ENCODE peak calls at places on chromosomes 2 and 18, in ten cellular contexts. Y is fibroblast of lung; L is left ventricle myocardium inferior; Z is lower lobe of right lung; I is A549; G is heart right ventricle; V is uterus; U is effector memory CD4-positive, alpha-beta T cell; C is endodermal cell; F is psoas muscle. N is an unnamed sample.
A peak's percentile ranks its signal among the peaks of the same experiment; 100 is the strongest.

GRCh38 chr2:239937866-239938640 is 87.1 kb downstream of the NDUFA10 start:
- DNase-seq in U (no peak), V (peak; percentile 7), F (peak; percentile 31), Y (no peak), L (peak; percentile 3), G (no peak), C (peak; percentile 20), I (no peak), Z (peak; percentile 25), N (no peak)

GRCh38 chr2:98809878-98810587 is 79.1 kb upstream of the MGAT4A start:
- DNase-seq in I (no peak), G (no peak), F (no peak), Z (no peak), Y (no peak), L (no peak), C (no peak), U (no peak), V (no peak), N (no peak)

GRCh38 chr18:51656249-51656648 is 458.8 kb upstream of the MEX3C start:
- DNase-seq in Y (no peak), C (no peak), U (no peak), G (no peak), L (no peak), F (no peak), I (no peak), V (no peak), Z (no peak), N (no peak)

GRCh38 chr18:59038295-59039039 is 101.2 kb upstream of the SEC11C start:
- DNase-seq in I (no peak), U (no peak), C (no peak), V (no peak), F (no peak), Y (no peak), G (no peak), L (no peak), Z (no peak), N (no peak)

GRCh38 chr18:34322365-34323289 is 97.9 kb upstream of the NOL4 start:
- DNase-seq in C (peak; percentile 85), U (no peak), V (no peak), F (peak; percentile 44), L (peak; percentile 24), Y (peak; percentile 85), Z (peak; percentile 52), I (no peak), G (no peak), N (peak; percentile 39)

GRCh38 chr2:232537079-232537478 is 2.4 kb upstream of the CHRNG start:
- DNase-seq in V (no peak), L (peak; percentile 10), U (no peak), F (peak; percentile 56), Y (no peak), I (no peak), C (peak; percentile 88), G (no peak), Z (peak; percentile 54), N (no peak)

GRCh38 chr2:75632091-75632704 is 14.4 kb upstream of the MRPL19 start:
- DNase-seq in C (no peak), L (no peak), Z (no peak), V (peak; percentile 33), G (no peak), F (no peak), U (no peak), I (no peak), Y (no peak), N (no peak)

GRCh38 chr2:64015386-64015785 is 3.8 kb downstream of the VPS54 start:
- DNase-seq in Z (no peak), V (no peak), I (no peak), U (no peak), C (no peak), G (no peak), F (no peak), L (no peak), Y (no peak), N (no peak)

GRCh38 chr2:134282638-134283400 is 28.9 kb downstream of the MGAT5 start:
- DNase-seq in U (no peak), I (no peak), L (no peak), G (no peak), F (no peak), V (no peak), C (no peak), Y (no peak), Z (no peak), N (no peak)

GRCh38 chr2:134280231-134280630 is 26.4 kb downstream of the MGAT5 start:
- DNase-seq in L (no peak), F (no peak), U (no peak), Y (no peak), G (no peak), V (no peak), I (no peak), Z (no peak), C (no peak), N (no peak)

GRCh38 chr2:134283701-134284100 is 29.8 kb downstream of the MGAT5 start:
- DNase-seq in U (no peak), Z (no peak), C (no peak), L (no peak), I (no peak), F (no peak), Y (no peak), G (no peak), V (no peak), N (no peak)

GRCh38 chr2:134280726-134281125 is 26.9 kb downstream of the MGAT5 start:
- DNase-seq in C (no peak), Z (no peak), U (no peak), L (no peak), V (no peak), I (no peak), F (no peak), G (no peak), Y (no peak), N (no peak)

GRCh38 chr2:134281815-134282419 is 28.0 kb downstream of the MGAT5 start:
- DNase-seq in Z (no peak), L (no peak), Y (no peak), U (no peak), V (no peak), C (no peak), G (peak; percentile 40), I (no peak), F (no peak), N (no peak)
- H3K27ac ChIP-seq in Z (no peak overlapping the region), L (peak overlapping the region; percentile 69), Y (no peak overlapping the region), U (peak overlapping the region; percentile 51), V (no peak overlapping the region), C (no peak overlapping the region), G (peak overlapping the region; percentile 38), I (no peak overlapping the region), F (no peak overlapping the region), N (no peak overlapping the region)

GRCh38 chr18:76530391-76530790 is 35.3 kb upstream of the ZNF516 start:
- DNase-seq in Z (no peak), G (no peak), C (no peak), Y (no peak), I (no peak), U (no peak), L (no peak), V (no peak), F (no peak), N (no peak)

GRCh38 chr18:76524900-76525698 is 30.1 kb upstream of the ZNF516 start:
- DNase-seq in V (peak; percentile 76), G (peak; percentile 23), F (no peak), Z (no peak), I (peak; percentile 46), L (no peak), U (no peak), C (no peak), Y (peak; percentile 85), N (no peak)

GRCh38 chr18:76529433-76529811 is 34.4 kb upstream of the ZNF516 start:
- DNase-seq in L (no peak), I (no peak), U (no peak), C (no peak), Z (no peak), G (no peak), V (no peak), F (no peak), Y (no peak), N (no peak)

GRCh38 chr18:76530846-76531245 is 35.8 kb upstream of the ZNF516 start:
- DNase-seq in F (no peak), C (no peak), G (no peak), L (no peak), Y (no peak), V (no peak), Z (no peak), U (no peak), I (no peak), N (no peak)

DNA sequence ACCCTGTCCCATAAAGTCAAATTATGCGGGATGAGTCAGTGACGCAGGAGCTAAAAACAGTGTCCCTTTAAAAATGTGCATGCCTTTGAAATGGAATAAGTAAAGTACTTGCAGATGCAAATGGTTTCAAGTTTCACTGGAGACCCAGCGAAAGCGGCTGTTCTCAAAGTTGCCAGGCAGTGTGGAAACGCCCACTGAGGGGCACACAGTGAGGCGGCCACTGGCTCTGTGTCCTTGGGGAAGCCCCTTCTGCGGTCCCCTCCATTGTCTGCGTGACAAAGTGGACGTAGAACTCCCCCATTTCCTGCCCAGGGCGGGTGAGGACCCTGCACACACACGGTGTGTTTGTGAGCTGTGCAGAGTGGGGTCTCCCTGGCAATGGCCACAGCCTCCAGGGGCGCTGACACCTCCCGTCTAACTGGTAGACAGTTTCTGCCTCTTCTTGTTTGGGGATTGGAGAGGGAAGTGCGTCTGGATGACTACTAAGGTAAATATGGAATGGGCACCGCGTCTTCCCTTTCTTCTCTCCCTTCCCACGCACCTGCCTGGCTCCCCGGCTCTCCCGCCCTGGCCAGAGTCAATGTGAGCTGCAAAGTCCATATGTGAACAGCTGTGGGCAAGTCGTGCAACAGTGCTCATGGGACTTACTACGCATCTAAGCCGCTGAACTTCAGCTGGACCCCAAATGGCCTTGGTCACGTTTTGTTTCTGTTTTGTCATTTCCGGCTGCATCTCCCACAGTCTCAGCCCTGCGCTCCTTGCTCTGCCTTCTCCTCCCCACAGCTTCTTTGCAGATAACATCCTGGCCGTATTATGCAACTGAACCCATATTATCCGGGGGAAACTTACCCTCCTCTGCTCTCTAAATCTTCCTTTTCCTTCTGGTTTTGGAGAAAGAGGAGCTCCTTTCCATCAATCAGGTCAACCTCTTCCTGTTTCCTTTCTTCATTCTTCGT is 33.7 kb upstream of the ZNF516 start:
- DNase-seq in V (peak; percentile 75), U (no peak), L (no peak), G (peak; percentile 40), F (no peak), Z (no peak), I (no peak), C (peak; percentile 64), Y (peak; percentile 86), N (no peak)
- H3K27ac ChIP-seq in V (peak overlapping the region; percentile 93), U (no peak overlapping the region), L (peak overlapping the region; percentile 54), G (no peak overlapping the region), F (peak overlapping the region; percentile 55), Z (peak overlapping the region; percentile 69), I (no peak overlapping the region), C (peak overlapping the region; percentile 16), Y (peak overlapping the region; percentile 72), N (no peak overlapping the region)

GRCh38 chr18:23356416-23356815 is 96.7 kb upstream of the RIOK3 start:
- DNase-seq in F (no peak), Y (no peak), C (no peak), I (no peak), L (no peak), U (no peak), Z (no peak), G (no peak), V (no peak), N (no peak)

GRCh38 chr18:23352042-23352441 is 101.0 kb upstream of the RIOK3 start:
- DNase-seq in I (no peak), C (no peak), F (no peak), Z (no peak), Y (no peak), V (no peak), G (no peak), U (no peak), L (no peak), N (no peak)

GRCh38 chr18:23355206-23355605 is 97.9 kb upstream of the RIOK3 start:
- DNase-seq in Y (no peak), Z (no peak), V (no peak), I (no peak), F (no peak), C (no peak), G (no peak), L (no peak), U (no peak), N (no peak)

GRCh38 chr18:23354625-23355024 is 98.5 kb upstream of the RIOK3 start:
- DNase-seq in I (peak; percentile 3), Y (peak; percentile 21), Z (no peak), L (no peak), G (no peak), V (no peak), F (no peak), U (no peak), C (no peak), N (no peak)

DNA sequence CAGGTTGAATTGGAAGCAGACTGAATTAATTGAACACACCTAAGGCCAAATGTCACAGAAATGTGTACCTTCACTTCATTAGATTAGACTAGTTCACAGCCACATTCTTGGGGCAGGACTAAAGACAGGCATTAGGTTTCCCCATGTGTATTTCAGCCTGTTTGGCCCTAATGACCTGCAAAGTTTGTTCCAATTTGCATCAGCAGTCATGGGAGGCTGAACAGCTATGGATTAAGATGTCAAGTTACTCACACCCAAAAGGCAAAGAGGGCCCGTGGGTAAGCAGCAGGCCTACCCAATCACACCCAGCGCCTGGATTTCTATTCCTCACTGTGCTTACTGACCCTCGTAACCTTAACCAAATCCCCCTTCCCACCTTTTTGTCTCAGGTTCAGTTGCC is 99.6 kb upstream of the RIOK3 start:
- DNase-seq in I (no peak), G (no peak), Y (no peak), C (no peak), F (no peak), U (no peak), L (no peak), V (no peak), Z (no peak), N (no peak)
- H3K27ac ChIP-seq in I (no peak overlapping the region), G (no peak overlapping the region), Y (no peak overlapping the region), C (no peak overlapping the region), F (no peak overlapping the region), U (no peak overlapping the region), L (no peak overlapping the region), V (no peak overlapping the region), Z (no peak overlapping the region), N (no peak overlapping the region)

GRCh38 chr2:135698838-135699237 is 42.8 kb upstream of the UBXN4 start:
- DNase-seq in Z (no peak), Y (no peak), C (no peak), F (no peak), L (no peak), G (no peak), I (no peak), V (no peak), U (no peak), N (no peak)

GRCh38 chr2:135688978-135689377 is 52.7 kb upstream of the UBXN4 start:
- DNase-seq in F (no peak), Z (no peak), Y (no peak), U (no peak), V (no peak), C (no peak), L (no peak), I (no peak), G (no peak), N (no peak)

GRCh38 chr2:135689679-135690078 is 52.0 kb upstream of the UBXN4 start:
- DNase-seq in Z (no peak), F (no peak), U (no peak), C (no peak), V (no peak), L (no peak), I (no peak), Y (no peak), G (no peak), N (no peak)

DNA sequence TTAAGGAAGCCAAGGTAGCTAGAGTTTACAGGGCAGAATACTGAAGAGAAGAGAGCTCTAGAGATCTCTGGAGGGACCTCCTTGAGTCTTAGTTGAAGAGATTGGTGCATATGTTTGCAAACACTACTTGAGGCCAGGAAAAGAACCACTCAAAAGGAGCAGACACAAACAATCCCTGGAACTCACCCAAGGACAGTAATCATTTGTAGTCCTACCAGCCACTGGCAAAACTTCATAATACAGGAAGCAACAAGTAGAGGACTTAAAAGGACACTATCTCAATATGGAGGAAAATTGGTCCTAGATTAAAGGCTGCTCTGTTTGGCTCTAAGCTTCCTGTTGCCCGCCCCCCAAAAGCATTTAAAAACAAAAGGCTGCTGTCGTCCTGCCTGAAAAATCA is 46.9 kb upstream of the UBXN4 start:
- DNase-seq in Y (peak; percentile 25), L (no peak), G (no peak), U (no peak), I (no peak), C (no peak), F (no peak), V (no peak), Z (no peak), N (no peak)
- H3K27ac ChIP-seq in Y (no peak overlapping the region), L (no peak overlapping the region), G (no peak overlapping the region), U (no peak overlapping the region), I (no peak overlapping the region), C (no peak overlapping the region), F (no peak overlapping the region), V (peak overlapping the region; percentile 28), Z (no peak overlapping the region), N (no peak overlapping the region)